ENCODE peak calls at places on chromosomes 7 and 10, in six cellular contexts. L is HuH-7.5, B is testis, X is putamen, W is NCI-H2081, M is non-pigmented ciliary epithelial cell. I is an unnamed sample.

GRCh38 chr10:28054211-28054888 is 55.5 kb upstream of the ODAD2 start:
- DNase-seq in X (no peak), B (no peak), M (peak; percentile 88), W (no peak), L (no peak), I (peak; percentile 64)

GRCh38 chr7:28018851-28019465 is 161.6 kb downstream of the JAZF1 start:
- DNase-seq in L (no peak), W (no peak), B (no peak), X (no peak), M (no peak), I (no peak)

GRCh38 chr10:129601737-129602136 is 134.7 kb downstream of the MGMT start:
- DNase-seq in L (no peak), B (no peak), W (no peak), X (no peak), M (no peak), I (no peak)

GRCh38 chr7:99267530-99268360 is 4.9 kb upstream of the MYH16 start:
- DNase-seq in L (peak; percentile 39), X (peak; percentile 58), M (peak; percentile 74), B (peak; percentile 64), W (no peak), I (peak; percentile 76)

GRCh38 chr10:68869623-68870022 is 31.5 kb upstream of the DDX50 start:
- DNase-seq in W (no peak), B (no peak), X (peak; percentile 4), M (no peak), L (no peak), I (peak; percentile 16)

GRCh38 chr7:27103489-27104226 is 1.2 kb upstream of the HOXA2 start:
- DNase-seq in X (no peak), B (no peak), W (no peak), M (no peak), L (no peak), I (no peak)

GRCh38 chr7:129948338-129948737 is 4.4 kb downstream of the UBE2H start:
- DNase-seq in B (no peak), X (no peak), M (no peak), L (no peak), W (no peak), I (no peak)

GRCh38 chr7:129780257-129781127 is 169.0 kb downstream of the NRF1 start:
- DNase-seq in X (no peak), L (peak; percentile 99), B (peak; percentile 51), W (peak; percentile 92), M (no peak), I (no peak)

GRCh38 chr10:22325272-22325947 is 4.5 kb downstream of the BMI1 start:
- DNase-seq in X (peak; percentile 46), W (peak; percentile 65), B (peak; percentile 76), L (peak; percentile 97), M (no peak), I (peak; percentile 74)

GRCh38 chr10:7491949-7492659 is 81.3 kb upstream of the SFMBT2 start:
- DNase-seq in W (no peak), M (no peak), B (no peak), X (no peak), L (no peak), I (no peak)

GRCh38 chr10:70354566-70355233 is 27.7 kb downstream of the LRRC20 start:
- DNase-seq in L (no peak), B (no peak), W (no peak), X (no peak), M (no peak), I (no peak)

GRCh38 chr7:73977626-73978618 is 50.1 kb upstream of the ELN start:
- DNase-seq in W (no peak), L (no peak), M (no peak), X (no peak), B (no peak), I (no peak)

GRCh38 chr7:44633254-44634186 is 27.1 kb downstream of the OGDH start:
- DNase-seq in B (peak; percentile 56), L (no peak), M (peak; percentile 69), W (peak; percentile 40), X (no peak), I (peak; percentile 98)

GRCh38 chr7:123096434-123096833 is 100.9 kb upstream of the TAS2R16 start:
- DNase-seq in L (no peak), W (no peak), M (no peak), X (no peak), B (no peak), I (no peak)

GRCh38 chr10:89115876-89116627 is 91.1 kb downstream of the CH25H start:
- DNase-seq in L (no peak), M (peak; percentile 52), W (no peak), B (no peak), X (no peak), I (peak; percentile 75)

GRCh38 chr7:19116121-19117080 is 1.0 kb downstream of the TWIST1 start:
- DNase-seq in L (peak; percentile 41), M (no peak), X (no peak), B (peak; percentile 56), W (peak; percentile 55), I (peak; percentile 69)

GRCh38 chr7:20083781-20084180 is 133.4 kb downstream of the MACC1 start:
- DNase-seq in B (no peak), L (no peak), X (no peak), W (no peak), M (peak; percentile 22), I (peak; percentile 60)

GRCh38 chr7:47622946-47623640 is 41.2 kb upstream of the TNS3 start:
- DNase-seq in L (peak; percentile 39), B (peak; percentile 54), W (no peak), M (peak; percentile 82), X (no peak), I (peak; percentile 80)